ENCODE peak calls at places on chromosomes 6 and 20, in six cellular contexts. H, L, N, O, I and Q are unnamed samples.

GRCh38 chr6:26329763-26330511 is 35.1 kb upstream of the BTN3A2 start:
- DNase-seq in H (no peak), L (no peak), I (no peak), O (no peak), N (peak), Q (peak)

GRCh38 chr6:13508711-13509705 is 21.6 kb upstream of the GFOD1 start:
- DNase-seq in N (no peak), H (peak), L (no peak), I (peak), O (no peak), Q (no peak)

GRCh38 chr6:160430741-160431140 is 82.6 kb downstream of the SLC22A3 start:
- DNase-seq in H (no peak), L (no peak), O (peak), I (no peak), N (no peak), Q (no peak)

GRCh38 chr6:131982740-131983259 is 31.6 kb upstream of the CCN2 start:
- DNase-seq in L (no peak), H (no peak), N (no peak), O (no peak), I (peak), Q (no peak)

GRCh38 chr20:33838035-33838864 is 27.1 kb downstream of the CHMP4B start:
- DNase-seq in H (peak), O (no peak), I (no peak), N (no peak), L (no peak), Q (no peak)

GRCh38 chr6:168117942-168118341 is 38.9 kb upstream of the FRMD1 start:
- DNase-seq in L (no peak), N (no peak), H (peak), I (no peak), O (no peak), Q (no peak)

GRCh38 chr20:23350855-23351838 is 556 bp downstream of the NXT1 start:
- DNase-seq in N (peak), O (peak), H (peak), I (no peak), L (peak), Q (peak)

GRCh38 chr6:484086-484728 is 92.7 kb downstream of the IRF4 start:
- DNase-seq in H (no peak), N (no peak), L (no peak), I (no peak), O (no peak), Q (no peak)

GRCh38 chr6:43492673-43493072 is 15.3 kb downstream of the TJAP1 start:
- DNase-seq in L (no peak), I (no peak), H (no peak), O (no peak), N (no peak), Q (no peak)

GRCh38 chr6:7271205-7271534 is 41.8 kb downstream of the SSR1 start:
- DNase-seq in N (no peak), I (no peak), O (no peak), L (no peak), H (no peak), Q (no peak)

DNA sequence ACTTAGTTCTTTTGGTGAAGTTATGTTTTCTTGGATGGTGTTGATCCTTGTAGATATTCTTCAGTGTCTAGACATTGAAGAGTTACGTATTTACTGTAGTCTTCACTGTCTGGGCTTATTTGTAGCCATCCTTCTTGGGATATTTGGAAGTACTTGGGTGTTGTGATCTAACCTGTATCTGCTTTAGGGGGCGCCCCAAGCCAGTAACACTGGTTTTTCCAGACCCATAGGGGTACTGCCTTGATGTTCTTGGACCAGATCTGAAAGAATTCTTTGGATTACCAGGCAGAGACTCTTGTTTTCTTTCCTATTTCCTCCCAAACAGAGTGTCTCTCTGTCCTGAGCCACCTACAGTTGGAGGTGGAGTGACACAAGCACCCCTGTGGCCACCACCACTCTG is 309.1 kb upstream of the IMPG1 start:
- DNase-seq in I (no peak), N (no peak), L (no peak), H (no peak), O (no peak), Q (no peak)
- TF ChIP-seq CTCF in I (no peak), N (no peak), L (no peak), H (no peak), O (no peak), Q (no peak)

GRCh38 chr6:145898376-145898775 is 65.8 kb downstream of the SHPRH start:
- DNase-seq in L (no peak), N (no peak), H (no peak), O (no peak), I (no peak), Q (no peak)
- TF ChIP-seq CTCF in L (no peak), N (no peak), H (no peak), O (no peak), I (no peak), Q (no peak)

DNA sequence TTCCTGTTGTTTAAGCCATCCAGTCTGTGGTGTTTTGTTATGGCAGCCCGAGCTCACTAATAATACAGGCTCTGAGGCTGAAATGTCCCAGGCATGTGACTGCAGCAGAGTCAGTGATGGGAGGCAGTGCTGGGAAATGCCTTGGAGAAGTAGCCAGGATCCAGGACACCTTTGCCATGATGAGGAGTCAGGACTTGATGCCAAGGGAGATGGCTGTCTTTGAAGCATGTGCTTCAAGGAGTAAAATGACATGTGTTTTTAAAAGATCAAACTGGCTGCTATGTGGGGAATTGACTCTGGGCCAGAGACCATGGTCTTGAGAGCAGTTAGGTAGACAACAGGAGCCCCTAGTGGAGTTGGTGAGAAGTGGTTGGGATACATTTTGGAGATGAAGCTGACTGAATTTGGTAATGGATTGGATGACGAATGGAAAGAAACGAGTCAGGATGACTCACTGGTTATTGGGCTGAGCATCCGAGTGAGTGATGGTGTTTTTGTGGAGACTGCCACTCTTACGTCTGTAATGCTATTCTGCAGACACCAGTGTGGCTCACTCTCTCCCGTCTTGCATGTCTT is 322.2 kb downstream of the PLCB1 start:
- DNase-seq in H (no peak), L (no peak), I (peak), N (no peak), O (peak), Q (no peak)
- TF ChIP-seq CTCF in H (peak), L (no peak), I (peak), N (no peak), O (peak), Q (peak)

DNA sequence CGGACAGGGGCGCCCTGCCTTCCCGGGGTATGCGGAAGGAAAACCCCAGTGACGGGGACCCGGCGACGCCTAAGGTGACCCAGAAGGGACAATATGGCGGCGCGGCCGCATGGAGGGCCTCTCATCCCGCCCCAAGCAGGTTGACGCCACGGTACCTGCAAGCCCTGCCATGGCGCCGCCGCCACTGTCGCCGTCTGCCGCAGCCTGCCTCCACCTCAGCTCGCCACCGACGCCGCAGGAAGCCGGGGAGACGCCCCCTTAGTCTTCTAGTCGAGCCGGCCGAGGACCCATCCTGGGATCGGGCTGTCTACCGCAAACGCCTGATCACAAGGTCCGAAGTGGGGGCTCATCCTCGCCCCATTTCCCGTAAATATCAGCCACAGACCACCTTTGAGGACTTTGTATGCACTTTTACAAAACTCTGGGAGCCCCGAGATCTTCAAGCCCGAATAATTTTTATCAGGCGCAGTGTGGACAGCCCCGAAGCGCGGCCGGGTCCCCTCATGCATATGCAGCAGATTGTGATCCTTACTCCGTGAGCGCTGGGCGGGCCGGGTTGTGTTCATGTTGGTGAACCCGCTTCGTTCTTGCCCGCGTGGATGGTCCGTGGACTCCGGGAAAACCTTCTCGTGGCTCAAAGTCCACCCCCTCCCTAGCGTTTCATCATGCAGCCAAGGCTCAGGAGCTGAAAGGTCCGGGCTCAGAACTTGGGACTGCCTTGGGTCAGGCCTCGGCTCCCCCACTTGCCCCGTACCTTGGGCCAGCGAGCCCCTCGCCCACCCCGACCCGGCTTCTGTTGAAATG is at the start of gene BLCAP:
- DNase-seq in H (peak), N (peak), I (no peak), O (peak), L (peak), Q (peak)
- TF ChIP-seq CTCF in H (no peak), N (no peak), I (no peak), O (peak), L (no peak), Q (no peak)